ENCODE peak calls at places on chromosomes 12 and 14, in five cellular contexts. R is uterus, T is ovary, Y is heart left ventricle, S is Peyer's patch. E is an unnamed sample.

GRCh38 chr12:27865421-27865820 is 85.4 kb upstream of the MANSC4 start:
- DNase-seq in R (no peak), T (no peak), Y (no peak), S (no peak), E (no peak)

GRCh38 chr14:95023886-95024285 is 133.4 kb downstream of the DICER1 start:
- DNase-seq in R (no peak), T (no peak), Y (no peak), S (peak; percentile 40), E (no peak)

GRCh38 chr12:76489737-76490136 is 69.8 kb downstream of the OSBPL8 start:
- DNase-seq in R (no peak), T (no peak), Y (no peak), S (no peak), E (no peak)

GRCh38 chr12:124053855-124054254 is 80.8 kb downstream of the ZNF664 start:
- DNase-seq in R (peak; percentile 69), T (peak; percentile 78), Y (peak; percentile 50), S (peak; percentile 50), E (peak; percentile 41)

GRCh38 chr12:51923506-51924365 is 16.4 kb downstream of the ACVRL1 start:
- DNase-seq in R (peak; percentile 72), T (peak; percentile 38), Y (peak; percentile 72), S (peak; percentile 76), E (peak; percentile 76)

GRCh38 chr14:102754370-102755262 is 22.6 kb upstream of the TRAF3 start:
- DNase-seq in R (no peak), T (no peak), Y (no peak), S (no peak), E (no peak)

GRCh38 chr12:31589582-31589895 is 1.4 kb downstream of the DENND5B start:
- DNase-seq in R (no peak), T (no peak), Y (peak; percentile 73), S (no peak), E (no peak)

GRCh38 chr12:94676011-94676709 is 25.8 kb upstream of the TMCC3 start:
- DNase-seq in R (no peak), T (no peak), Y (peak; percentile 22), S (peak; percentile 75), E (peak; percentile 19)

GRCh38 chr14:104714681-104715080 is 9.3 kb upstream of the ADSS1 start:
- DNase-seq in R (no peak), T (no peak), Y (no peak), S (no peak), E (no peak)

GRCh38 chr12:103858953-103859601 is 18.0 kb upstream of the NT5DC3 start:
- DNase-seq in R (peak; percentile 84), T (no peak), Y (peak; percentile 31), S (peak; percentile 81), E (peak; percentile 38)

GRCh38 chr14:105255021-105255507 is 6.7 kb downstream of the BTBD6 start:
- DNase-seq in R (no peak), T (no peak), Y (no peak), S (no peak), E (peak; percentile 52)

GRCh38 chr14:92651106-92651792 is 97.2 kb downstream of the LGMN start:
- DNase-seq in R (no peak), T (no peak), Y (no peak), S (peak; percentile 83), E (no peak)

GRCh38 chr12:122646568-122647220 is 56.5 kb downstream of the HCAR2 start:
- DNase-seq in R (no peak), T (no peak), Y (no peak), S (no peak), E (no peak)

GRCh38 chr12:106113042-106113441 is 25.7 kb downstream of the NUAK1 start:
- DNase-seq in R (no peak), T (no peak), Y (no peak), S (no peak), E (no peak)

GRCh38 chr12:75779891-75780501 is 251.6 kb downstream of the PHLDA1 start:
- DNase-seq in R (no peak), T (no peak), Y (no peak), S (no peak), E (no peak)

GRCh38 chr12:53235164-53235563 is 3.2 kb upstream of the RARG start:
- DNase-seq in R (no peak), T (no peak), Y (no peak), S (no peak), E (no peak)

GRCh38 chr12:57983858-57984505 is 42.6 kb downstream of the ATP23 start:
- DNase-seq in R (no peak), T (no peak), Y (no peak), S (no peak), E (no peak)

GRCh38 chr12:27449893-27450534 is 3.5 kb downstream of the SMCO2 start:
- DNase-seq in R (no peak), T (no peak), Y (no peak), S (no peak), E (no peak)

GRCh38 chr14:103724116-103724515 is 8.5 kb downstream of the ZFYVE21 start:
- DNase-seq in R (peak; percentile 74), T (peak; percentile 84), Y (peak; percentile 72), S (no peak), E (peak; percentile 75)

GRCh38 chr12:91704446-91704845 is 441.2 kb downstream of the BTG1 start:
- DNase-seq in R (no peak), T (no peak), Y (no peak), S (no peak), E (no peak)

GRCh38 chr12:125892276-125892675 is 827.0 kb downstream of the AACS start:
- DNase-seq in R (no peak), T (no peak), Y (no peak), S (no peak), E (no peak)

GRCh38 chr12:120369476-120370342 is 745 bp upstream of the MSI1 start:
- DNase-seq in R (no peak), T (no peak), Y (no peak), S (no peak), E (no peak)

GRCh38 chr14:30607156-30607780 is 14.9 kb upstream of the SCFD1 start:
- DNase-seq in R (no peak), T (no peak), Y (no peak), S (no peak), E (no peak)

GRCh38 chr12:101592931-101593330 is 1.8 kb upstream of the MYBPC1 start:
- DNase-seq in R (no peak), T (no peak), Y (no peak), S (no peak), E (no peak)

GRCh38 chr14:50230601-50231474 is 540 bp downstream of the SOS2 start:
- DNase-seq in R (peak; percentile 58), T (peak; percentile 72), Y (peak; percentile 66), S (peak; percentile 75), E (peak; percentile 67)

GRCh38 chr12:120261951-120262851 is 3.3 kb downstream of the PXN start:
- DNase-seq in R (no peak), T (no peak), Y (no peak), S (peak; percentile 80), E (no peak)

GRCh38 chr12:1552171-1552570 is 42.2 kb downstream of the FBXL14 start:
- DNase-seq in R (no peak), T (no peak), Y (no peak), S (no peak), E (no peak)
- H3K36me3 ChIP-seq in R (no peaks in the 10 kb centered on the region), T (no peaks in the 10 kb centered on the region), Y (no peaks in the 10 kb centered on the region), S (no peaks in the 10 kb centered on the region), E (no peaks in the 10 kb centered on the region)

GRCh38 chr12:129717438-129717837 is 186.4 kb downstream of the TMEM132D start:
- DNase-seq in R (no peak), T (no peak), Y (no peak), S (no peak), E (no peak)
- H3K36me3 ChIP-seq in R (no peaks in the 10 kb centered on the region), T (no peaks in the 10 kb centered on the region), Y (no peaks in the 10 kb centered on the region), S (no peaks in the 10 kb centered on the region), E (no peaks in the 10 kb centered on the region)

GRCh38 chr14:35016568-35016967 is 29.5 kb upstream of the FAM177A1 start:
- DNase-seq in R (no peak), T (no peak), Y (no peak), S (no peak), E (no peak)
- H3K36me3 ChIP-seq in R (no peaks in the 10 kb centered on the region), T (no peaks in the 10 kb centered on the region), Y (peaks cover 87% of the 10 kb centered on the region), S (peaks cover 91% of the 10 kb centered on the region), E (peaks cover 98% of the 10 kb centered on the region)

GRCh38 chr14:96838449-96838848 is 41.3 kb downstream of the VRK1 start:
- DNase-seq in R (no peak), T (no peak), Y (no peak), S (no peak), E (no peak)
- H3K36me3 ChIP-seq in R (no peaks in the 10 kb centered on the region), T (no peaks in the 10 kb centered on the region), Y (peaks cover 18% of the 10 kb centered on the region), S (peaks cover 6% of the 10 kb centered on the region), E (peaks cover 22% of the 10 kb centered on the region)

DNA sequence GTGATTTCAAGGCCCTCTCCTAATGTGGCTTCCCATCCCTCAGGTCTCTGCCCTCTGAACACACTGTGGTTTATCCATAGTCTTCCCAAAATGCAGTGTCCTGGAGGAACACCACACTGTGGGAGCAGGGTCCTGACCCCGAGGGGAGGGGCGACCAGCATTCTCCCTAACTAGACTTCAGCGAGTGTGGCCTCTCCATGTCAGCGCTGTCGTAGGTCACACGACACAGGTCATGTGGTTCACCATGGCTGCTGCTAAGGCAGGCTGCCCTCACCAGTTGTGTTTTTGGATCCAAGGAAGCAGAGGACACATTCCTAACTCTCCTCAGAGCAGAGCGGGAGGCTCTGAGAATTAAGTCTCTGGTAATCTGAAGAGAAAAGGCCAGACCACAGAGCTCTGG is 50.5 kb downstream of the SSH1 start:
- DNase-seq in R (no peak), T (no peak), Y (no peak), S (no peak), E (no peak)
- H3K36me3 ChIP-seq in R (no peaks in the 10 kb centered on the region), T (no peaks in the 10 kb centered on the region), Y (peaks cover 86% of the 10 kb centered on the region), S (peaks cover 73% of the 10 kb centered on the region), E (peaks cover 72% of the 10 kb centered on the region)

GRCh38 chr12:131724534-131724933 is 13.6 kb downstream of the SFSWAP start:
- DNase-seq in R (no peak), T (no peak), Y (no peak), S (no peak), E (no peak)

GRCh38 chr12:131720241-131720640 is 9.4 kb downstream of the SFSWAP start:
- DNase-seq in R (no peak), T (no peak), Y (no peak), S (no peak), E (no peak)

GRCh38 chr12:131721548-131721947 is 10.7 kb downstream of the SFSWAP start:
- DNase-seq in R (no peak), T (no peak), Y (no peak), S (no peak), E (no peak)

GRCh38 chr12:131720921-131721320 is 10.0 kb downstream of the SFSWAP start:
- DNase-seq in R (no peak), T (no peak), Y (no peak), S (no peak), E (no peak)

GRCh38 chr12:131723532-131723931 is 12.6 kb downstream of the SFSWAP start:
- DNase-seq in R (no peak), T (no peak), Y (no peak), S (no peak), E (no peak)
- H3K36me3 ChIP-seq in R (no peaks in the 10 kb centered on the region), T (no peaks in the 10 kb centered on the region), Y (peaks cover 99% of the 10 kb centered on the region), S (peaks cover 87% of the 10 kb centered on the region), E (peaks cover 87% of the 10 kb centered on the region)

DNA sequence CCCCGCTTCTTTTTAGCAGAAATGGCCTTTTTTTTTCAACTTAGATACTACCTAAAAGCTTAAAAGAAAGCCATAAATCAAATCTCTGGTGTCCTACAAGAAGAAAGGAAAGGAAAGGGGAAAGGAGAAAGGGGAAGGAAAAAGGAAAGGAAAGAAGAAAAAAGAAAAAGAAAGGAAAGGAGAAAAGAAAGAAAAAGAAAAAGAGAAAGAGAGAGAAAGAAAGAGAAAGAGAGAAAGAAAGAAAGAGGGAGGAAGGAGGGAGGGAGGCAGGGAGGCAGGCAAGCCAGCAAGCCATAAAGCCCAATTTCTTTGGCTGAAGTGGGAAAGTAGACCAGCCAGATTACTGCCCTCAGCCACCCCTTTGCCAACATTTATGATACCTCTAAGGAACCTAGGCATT is 32.5 kb upstream of the SLC6A13 start:
- DNase-seq in R (no peak), T (no peak), Y (no peak), S (no peak), E (no peak)
- H3K36me3 ChIP-seq in R (no peaks in the 10 kb centered on the region), T (no peaks in the 10 kb centered on the region), Y (peaks cover 89% of the 10 kb centered on the region), S (peaks cover 80% of the 10 kb centered on the region), E (peaks cover 97% of the 10 kb centered on the region)